ENCODE peak calls at places on chromosome 2, in ten cellular contexts. E, F, V, Z, S, P, M, O, W and Y are unnamed samples.
A peak's percentile ranks its signal among the peaks of the same experiment; 100 is the strongest.

GRCh38 chr2:162840598-162841246 is 2.2 kb upstream of the KCNH7 start:
- DNase-seq in W (no peak), M (peak; percentile 49), F (no peak), E (peak; percentile 75), P (no peak), Z (no peak), V (no peak), O (no peak), S (no peak), Y (no peak)

GRCh38 chr2:200740907-200741306 is 70.8 kb upstream of the BZW1 start:
- DNase-seq in S (no peak), Z (no peak), W (no peak), V (no peak), E (no peak), P (no peak), M (no peak), F (no peak), O (no peak), Y (no peak)

GRCh38 chr2:141508806-141509595 is 621.8 kb downstream of the LRP1B start:
- DNase-seq in Z (no peak), S (no peak), P (no peak), M (no peak), E (no peak), V (no peak), W (no peak), F (no peak), O (no peak), Y (no peak)

GRCh38 chr2:28484835-28485234 is 11.0 kb upstream of the PLB1 start:
- DNase-seq in M (no peak), Z (no peak), O (no peak), S (no peak), W (no peak), E (no peak), P (no peak), V (no peak), F (no peak), Y (no peak)

GRCh38 chr2:179031731-179032408 is 18.1 kb downstream of the CCDC141 start:
- DNase-seq in S (no peak), Z (peak; percentile 84), P (no peak), M (peak; percentile 27), F (no peak), E (no peak), W (no peak), O (no peak), V (peak; percentile 33), Y (no peak)

GRCh38 chr2:213188971-213189899 is 37.8 kb upstream of the IKZF2 start:
- DNase-seq in O (peak; percentile 58), F (no peak), W (no peak), V (no peak), Z (no peak), P (no peak), M (peak; percentile 32), S (peak; percentile 3), E (no peak), Y (no peak)

GRCh38 chr2:25879133-25879730 is 945 bp upstream of the ASXL2 start:
- DNase-seq in S (no peak), E (peak; percentile 72), O (no peak), P (no peak), V (no peak), Z (no peak), M (peak; percentile 35), F (no peak), W (no peak), Y (no peak)

GRCh38 chr2:9984861-9985480 is 33.5 kb downstream of the GRHL1 start:
- DNase-seq in F (no peak), Z (peak; percentile 68), W (no peak), P (no peak), E (no peak), V (no peak), S (no peak), M (peak; percentile 65), O (no peak), Y (no peak)

GRCh38 chr2:166127217-166128155 is at the start of gene SCN1A:
- DNase-seq in P (peak; percentile 66), E (peak; percentile 56), F (no peak), V (peak; percentile 18), O (peak; percentile 56), S (peak; percentile 8), M (peak; percentile 72), W (peak; percentile 1), Z (no peak), Y (no peak)

GRCh38 chr2:175981546-175981945 is 20.5 kb downstream of the LNPK start:
- DNase-seq in W (no peak), Z (no peak), E (no peak), F (no peak), V (no peak), O (no peak), M (no peak), P (no peak), S (peak; percentile 42), Y (no peak)